ENCODE peak calls at places on chromosome 17, in six cellular contexts. One of them, this sample, is unnamed. For H3K36me3 and H3K9me3, the result is how much of the 10 kb centered on the place peaks cover.

GRCh38 chr17:75430159-75430748 is 24.8 kb upstream of the GRB2 start:
- DNase-seq in CD4-positive, alpha-beta memory T cell: no peak
- DNase-seq in heart left ventricle: no peak
- DNase-seq in gastrocnemius medialis: no peak
- DNase-seq in CD8-positive, alpha-beta T cell: no peak
- DNase-seq in IMR-90: peak
- DNase-seq in this sample: peak

GRCh38 chr17:29572691-29573557 is 4.4 kb downstream of the TP53I13 start:
- DNase-seq in CD4-positive, alpha-beta memory T cell: peak
- DNase-seq in heart left ventricle: peak
- DNase-seq in gastrocnemius medialis: peak
- DNase-seq in CD8-positive, alpha-beta T cell: no peak
- DNase-seq in IMR-90: peak
- DNase-seq in this sample: no peak

GRCh38 chr17:73480740-73481139 is 163.5 kb downstream of the SDK2 start:
- DNase-seq in CD4-positive, alpha-beta memory T cell: no peak
- DNase-seq in heart left ventricle: peak
- DNase-seq in gastrocnemius medialis: no peak
- DNase-seq in CD8-positive, alpha-beta T cell: no peak
- DNase-seq in IMR-90: no peak
- DNase-seq in this sample: peak

GRCh38 chr17:16281351-16281750 is 64.3 kb downstream of the PIGL start:
- DNase-seq in CD4-positive, alpha-beta memory T cell: no peak
- DNase-seq in heart left ventricle: no peak
- DNase-seq in gastrocnemius medialis: no peak
- DNase-seq in CD8-positive, alpha-beta T cell: no peak
- DNase-seq in IMR-90: peak
- DNase-seq in this sample: no peak

GRCh38 chr17:41486809-41487530 is 2.7 kb downstream of the KRT36 start:
- DNase-seq in CD4-positive, alpha-beta memory T cell: no peak
- DNase-seq in heart left ventricle: no peak
- DNase-seq in gastrocnemius medialis: no peak
- DNase-seq in CD8-positive, alpha-beta T cell: no peak
- DNase-seq in IMR-90: no peak
- DNase-seq in this sample: no peak

GRCh38 chr17:77681820-77682219 is 276.7 kb upstream of the TNRC6C start:
- DNase-seq in CD4-positive, alpha-beta memory T cell: no peak
- DNase-seq in heart left ventricle: peak
- DNase-seq in gastrocnemius medialis: peak
- DNase-seq in CD8-positive, alpha-beta T cell: no peak
- DNase-seq in IMR-90: peak
- DNase-seq in this sample: no peak

GRCh38 chr17:41537990-41538389 is 9.9 kb upstream of the KRT19 start:
- DNase-seq in CD4-positive, alpha-beta memory T cell: no peak
- DNase-seq in heart left ventricle: no peak
- DNase-seq in gastrocnemius medialis: no peak
- DNase-seq in CD8-positive, alpha-beta T cell: no peak
- DNase-seq in IMR-90: peak
- DNase-seq in this sample: peak

GRCh38 chr17:77148959-77149510 is 8.3 kb downstream of the SEC14L1 start:
- DNase-seq in CD4-positive, alpha-beta memory T cell: no peak
- DNase-seq in heart left ventricle: no peak
- DNase-seq in gastrocnemius medialis: no peak
- DNase-seq in CD8-positive, alpha-beta T cell: no peak
- DNase-seq in IMR-90: no peak
- DNase-seq in this sample: no peak

GRCh38 chr17:62321451-62321850 is 58.9 kb upstream of the EFCAB3 start:
- DNase-seq in CD4-positive, alpha-beta memory T cell: no peak
- DNase-seq in heart left ventricle: no peak
- DNase-seq in gastrocnemius medialis: no peak
- DNase-seq in CD8-positive, alpha-beta T cell: no peak
- DNase-seq in IMR-90: no peak
- DNase-seq in this sample: no peak

GRCh38 chr17:81401727-81402529 is 6.7 kb downstream of the BAHCC1 start:
- DNase-seq in CD4-positive, alpha-beta memory T cell: no peak
- DNase-seq in heart left ventricle: no peak
- DNase-seq in gastrocnemius medialis: peak
- DNase-seq in CD8-positive, alpha-beta T cell: no peak
- DNase-seq in IMR-90: no peak
- DNase-seq in this sample: peak

GRCh38 chr17:8606415-8606814 is 24.1 kb downstream of the MYH10 start:
- DNase-seq in CD4-positive, alpha-beta memory T cell: no peak
- DNase-seq in heart left ventricle: peak
- DNase-seq in gastrocnemius medialis: no peak
- DNase-seq in CD8-positive, alpha-beta T cell: no peak
- DNase-seq in IMR-90: no peak
- DNase-seq in this sample: no peak

GRCh38 chr17:72120878-72121163 is at the start of gene SOX9:
- DNase-seq in CD4-positive, alpha-beta memory T cell: no peak
- DNase-seq in heart left ventricle: peak
- DNase-seq in gastrocnemius medialis: peak
- DNase-seq in CD8-positive, alpha-beta T cell: no peak
- DNase-seq in IMR-90: peak
- DNase-seq in this sample: peak

GRCh38 chr17:74960739-74961342 is 11.7 kb downstream of the HID1 start:
- DNase-seq in CD4-positive, alpha-beta memory T cell: peak
- DNase-seq in heart left ventricle: no peak
- DNase-seq in gastrocnemius medialis: no peak
- DNase-seq in CD8-positive, alpha-beta T cell: no peak
- DNase-seq in IMR-90: peak
- DNase-seq in this sample: peak

GRCh38 chr17:18039535-18040286 is 503 bp downstream of the GID4 start:
- DNase-seq in CD4-positive, alpha-beta memory T cell: no peak
- DNase-seq in heart left ventricle: no peak
- DNase-seq in gastrocnemius medialis: no peak
- DNase-seq in CD8-positive, alpha-beta T cell: no peak
- DNase-seq in IMR-90: no peak
- DNase-seq in this sample: peak

GRCh38 chr17:54814371-54814770 is 86.3 kb upstream of the TOM1L1 start:
- DNase-seq in CD4-positive, alpha-beta memory T cell: no peak
- DNase-seq in heart left ventricle: no peak
- DNase-seq in gastrocnemius medialis: no peak
- DNase-seq in CD8-positive, alpha-beta T cell: no peak
- DNase-seq in IMR-90: no peak
- DNase-seq in this sample: no peak

GRCh38 chr17:79317916-79318315 is 243.3 kb downstream of the ENGASE start:
- DNase-seq in CD4-positive, alpha-beta memory T cell: no peak
- DNase-seq in heart left ventricle: no peak
- DNase-seq in gastrocnemius medialis: no peak
- DNase-seq in CD8-positive, alpha-beta T cell: no peak
- DNase-seq in IMR-90: no peak
- DNase-seq in this sample: no peak

GRCh38 chr17:47829870-47830269 is 1.5 kb downstream of the MRPL10 start:
- DNase-seq in CD4-positive, alpha-beta memory T cell: peak
- DNase-seq in heart left ventricle: no peak
- DNase-seq in gastrocnemius medialis: no peak
- DNase-seq in CD8-positive, alpha-beta T cell: no peak
- DNase-seq in IMR-90: no peak
- DNase-seq in this sample: no peak

GRCh38 chr17:76145231-76146052 is 4.4 kb upstream of the FOXJ1 start:
- DNase-seq in CD4-positive, alpha-beta memory T cell: peak
- DNase-seq in heart left ventricle: no peak
- DNase-seq in gastrocnemius medialis: no peak
- DNase-seq in CD8-positive, alpha-beta T cell: no peak
- DNase-seq in IMR-90: no peak
- DNase-seq in this sample: no peak

GRCh38 chr17:11506635-11507034 is 91.6 kb upstream of the DNAH9 start:
- DNase-seq in CD4-positive, alpha-beta memory T cell: no peak
- DNase-seq in heart left ventricle: no peak
- DNase-seq in gastrocnemius medialis: no peak
- DNase-seq in CD8-positive, alpha-beta T cell: no peak
- DNase-seq in IMR-90: no peak
- DNase-seq in this sample: peak

GRCh38 chr17:15972497-15972951 is 27.0 kb downstream of the ZSWIM7 start:
- DNase-seq in CD4-positive, alpha-beta memory T cell: no peak
- DNase-seq in heart left ventricle: no peak
- DNase-seq in gastrocnemius medialis: no peak
- DNase-seq in CD8-positive, alpha-beta T cell: no peak
- DNase-seq in IMR-90: no peak
- DNase-seq in this sample: no peak

GRCh38 chr17:58321571-58322525 is 6.7 kb downstream of the TSPOAP1 start:
- DNase-seq in CD4-positive, alpha-beta memory T cell: no peak
- DNase-seq in heart left ventricle: no peak
- DNase-seq in gastrocnemius medialis: no peak
- DNase-seq in CD8-positive, alpha-beta T cell: no peak
- DNase-seq in IMR-90: no peak
- DNase-seq in this sample: no peak

GRCh38 chr17:45263477-45263860 is 1.6 kb upstream of the SPATA32 start:
- DNase-seq in CD4-positive, alpha-beta memory T cell: no peak
- DNase-seq in heart left ventricle: no peak
- DNase-seq in gastrocnemius medialis: peak
- DNase-seq in CD8-positive, alpha-beta T cell: no peak
- DNase-seq in IMR-90: no peak
- DNase-seq in this sample: no peak
- H3K36me3 ChIP-seq in CD4-positive, alpha-beta memory T cell: under half
- H3K36me3 ChIP-seq in heart left ventricle: half or more
- H3K36me3 ChIP-seq in gastrocnemius medialis: under half
- H3K36me3 ChIP-seq in CD8-positive, alpha-beta T cell: under half
- H3K36me3 ChIP-seq in IMR-90: under half
- H3K36me3 ChIP-seq in this sample: half or more

DNA sequence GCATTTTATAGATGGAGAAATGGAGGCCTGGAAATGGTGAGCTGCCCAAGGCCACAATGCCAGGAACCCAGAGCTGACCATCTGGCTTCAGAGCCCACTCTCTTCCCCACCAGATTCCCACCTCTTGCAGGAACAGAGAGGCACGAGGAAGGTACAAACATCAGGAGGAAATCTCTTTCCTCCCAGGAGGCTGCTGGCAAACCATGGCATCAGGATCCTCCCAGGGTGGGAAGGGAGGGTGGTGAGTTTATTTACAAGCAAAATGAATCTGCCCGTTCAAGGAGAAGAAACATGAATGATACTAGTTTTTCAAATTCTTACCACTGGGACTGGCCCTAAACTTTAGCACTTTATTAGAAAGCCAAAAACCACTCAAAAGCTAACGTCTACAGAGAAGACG is 79.2 kb downstream of the NXN start:
- DNase-seq in CD4-positive, alpha-beta memory T cell: no peak
- DNase-seq in heart left ventricle: no peak
- DNase-seq in gastrocnemius medialis: no peak
- DNase-seq in CD8-positive, alpha-beta T cell: no peak
- DNase-seq in IMR-90: no peak
- DNase-seq in this sample: no peak
- H3K4me3 ChIP-seq in CD4-positive, alpha-beta memory T cell: no peak
- H3K4me3 ChIP-seq in heart left ventricle: no peak
- H3K4me3 ChIP-seq in gastrocnemius medialis: no peak
- H3K4me3 ChIP-seq in CD8-positive, alpha-beta T cell: no peak
- H3K4me3 ChIP-seq in IMR-90: no peak
- H3K4me3 ChIP-seq in this sample: no peak

GRCh38 chr17:82949361-82949760 is 109.5 kb upstream of the ZNF750 start:
- DNase-seq in CD4-positive, alpha-beta memory T cell: no peak
- DNase-seq in heart left ventricle: no peak
- DNase-seq in gastrocnemius medialis: no peak
- DNase-seq in CD8-positive, alpha-beta T cell: no peak
- DNase-seq in IMR-90: no peak
- DNase-seq in this sample: no peak
- H3K9me3 ChIP-seq in CD4-positive, alpha-beta memory T cell: under half
- H3K9me3 ChIP-seq in heart left ventricle: under half
- H3K9me3 ChIP-seq in gastrocnemius medialis: under half
- H3K9me3 ChIP-seq in CD8-positive, alpha-beta T cell: under half
- H3K9me3 ChIP-seq in IMR-90: half or more
- H3K9me3 ChIP-seq in this sample: half or more

GRCh38 chr17:80348551-80349436 is 66.2 kb upstream of the ENDOV start:
- DNase-seq in CD4-positive, alpha-beta memory T cell: no peak
- DNase-seq in heart left ventricle: no peak
- DNase-seq in gastrocnemius medialis: no peak
- DNase-seq in CD8-positive, alpha-beta T cell: no peak
- DNase-seq in IMR-90: peak
- DNase-seq in this sample: no peak
- H3K36me3 ChIP-seq in CD4-positive, alpha-beta memory T cell: half or more
- H3K36me3 ChIP-seq in heart left ventricle: half or more
- H3K36me3 ChIP-seq in gastrocnemius medialis: under half
- H3K36me3 ChIP-seq in CD8-positive, alpha-beta T cell: half or more
- H3K36me3 ChIP-seq in IMR-90: half or more
- H3K36me3 ChIP-seq in this sample: half or more

DNA sequence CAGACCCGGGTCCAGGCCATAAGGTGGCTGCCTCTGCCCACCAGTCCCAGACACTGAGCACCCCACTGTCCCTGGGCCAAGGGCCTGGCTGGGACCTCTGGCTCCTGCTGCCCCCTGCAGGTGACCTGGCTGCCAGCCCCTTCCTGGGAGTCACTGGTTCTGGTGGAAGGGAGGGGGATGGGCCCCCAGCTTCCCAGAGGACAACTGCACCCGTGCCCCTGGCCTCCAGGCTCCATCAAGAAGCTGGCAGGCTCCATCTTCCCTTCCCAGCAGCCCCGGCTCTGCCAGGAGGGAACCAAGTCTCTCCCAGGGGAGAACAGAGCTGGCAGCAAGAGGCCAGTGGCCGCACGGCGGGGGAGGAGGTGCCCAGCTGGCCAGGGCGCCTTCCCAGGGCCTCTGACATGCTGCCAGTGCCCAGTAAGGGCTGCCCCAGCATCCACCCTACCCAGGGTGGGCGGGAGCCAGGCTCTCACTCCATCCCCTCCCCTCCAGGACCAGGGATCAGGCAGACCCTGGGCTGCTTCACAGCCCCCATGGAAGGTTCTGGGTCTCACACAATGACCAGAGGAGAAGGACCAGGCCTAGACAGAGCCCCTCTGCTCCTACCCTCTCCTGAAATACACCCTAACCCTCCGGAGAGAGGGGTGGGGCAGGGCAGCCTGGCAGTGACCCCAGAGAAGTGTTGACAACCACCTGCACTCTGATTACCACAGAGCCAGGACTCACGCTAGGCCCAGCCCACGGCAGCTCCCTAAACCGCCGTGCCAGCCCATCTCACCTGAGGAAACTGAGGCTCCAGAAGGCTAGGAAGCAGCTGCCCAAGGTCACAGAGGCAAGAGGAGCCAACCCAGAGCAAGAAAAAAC is 3.6 kb downstream of the CLUH start:
- DNase-seq in CD4-positive, alpha-beta memory T cell: no peak
- DNase-seq in heart left ventricle: peak
- DNase-seq in gastrocnemius medialis: peak
- DNase-seq in CD8-positive, alpha-beta T cell: no peak
- DNase-seq in IMR-90: no peak
- DNase-seq in this sample: no peak
- H3K4me3 ChIP-seq in CD4-positive, alpha-beta memory T cell: no peak
- H3K4me3 ChIP-seq in heart left ventricle: peak
- H3K4me3 ChIP-seq in gastrocnemius medialis: peak
- H3K4me3 ChIP-seq in CD8-positive, alpha-beta T cell: no peak
- H3K4me3 ChIP-seq in IMR-90: no peak
- H3K4me3 ChIP-seq in this sample: no peak

GRCh38 chr17:70357196-70357595 is 187.9 kb downstream of the KCNJ2 start:
- DNase-seq in CD4-positive, alpha-beta memory T cell: no peak
- DNase-seq in heart left ventricle: no peak
- DNase-seq in gastrocnemius medialis: no peak
- DNase-seq in CD8-positive, alpha-beta T cell: no peak
- DNase-seq in IMR-90: no peak
- DNase-seq in this sample: no peak
- H3K9me3 ChIP-seq in CD4-positive, alpha-beta memory T cell: under half
- H3K9me3 ChIP-seq in heart left ventricle: under half
- H3K9me3 ChIP-seq in gastrocnemius medialis: under half
- H3K9me3 ChIP-seq in CD8-positive, alpha-beta T cell: under half
- H3K9me3 ChIP-seq in IMR-90: under half
- H3K9me3 ChIP-seq in this sample: under half

This sample was measured in MG63.